ENCODE peak calls at places on chromosomes 5 and 9, in four cellular contexts. N is RPMI8226; B is activated CD4-positive, CD25-positive, alpha-beta regulatory T cell treated with anti-CD3 and anti-CD28 coated beads, Interleukin-2, amount 50 U/mL, for 72 hours; P is HFF-Myc. Q is an unnamed sample.

GRCh38 chr9:129094387-129095169 is 13.7 kb downstream of the DOLPP1 start:
- DNase-seq in P (no peak), B (no peak), N (no peak), Q (peak; percentile 42)

GRCh38 chr5:149411738-149412519 is 32.8 kb upstream of the IL17B start:
- DNase-seq in P (no peak), B (no peak), N (no peak), Q (no peak)

GRCh38 chr5:145887217-145887616 is 14.4 kb upstream of the GRXCR2 start:
- DNase-seq in P (no peak), N (no peak), B (no peak), Q (no peak)

GRCh38 chr5:68114641-68115040 is 100.9 kb upstream of the PIK3R1 start:
- DNase-seq in N (no peak), B (no peak), P (peak; percentile 61), Q (no peak)

GRCh38 chr5:67053229-67053628 is 143.4 kb downstream of the CD180 start:
- DNase-seq in N (no peak), B (no peak), P (no peak), Q (no peak)

GRCh38 chr5:79595086-79595485 is 17.2 kb upstream of the TENT2 start:
- DNase-seq in B (no peak), P (no peak), N (no peak), Q (no peak)

GRCh38 chr5:174608631-174609097 is 115.7 kb upstream of the MSX2 start:
- DNase-seq in N (peak; percentile 93), B (no peak), P (no peak), Q (no peak)

GRCh38 chr5:93829346-93829745 is 87.9 kb upstream of the POU5F2 start:
- DNase-seq in P (no peak), B (no peak), N (no peak), Q (no peak)

GRCh38 chr5:20572560-20572959 is 584.6 kb upstream of the CDH18 start:
- DNase-seq in N (no peak), P (no peak), B (no peak), Q (no peak)

Q was measured in CD14-positive monocyte.